ENCODE peak calls at places on chromosomes 7 and 10, in eight cellular contexts. J is adrenal gland; Q is stimulated activated CD8-positive, alpha-beta memory T cell treated with anti-CD3 and anti-CD28 coated beads, Interleukin-4, amount 100 ng/mL, for 1 hour; Y is activated T-helper 2 cell treated with anti-CD3 and anti-CD28 coated beads, Interferon-gamma antibody, Interleukin-2, Interleukin-4, amounts not matched to agents 10 μg/mL and 5 μg/mL and 100 μg/mL, durations not matched to agents 14 hours and 24 hours and 36 hours; U is M059J; C is Caki2; G is PC-3; V is activated CD4-positive, alpha-beta T cell treated with anti-CD3 and anti-CD28 coated beads for 48 hours. A is an unnamed sample.

GRCh38 chr7:54596747-54597146 is 54.6 kb downstream of the VSTM2A start:
- DNase-seq in G (no peak), J (no peak), Q (no peak), Y (no peak), C (no peak), V (no peak), U (no peak), A (no peak)

GRCh38 chr7:77734590-77735421 is 38.5 kb downstream of the RSBN1L start:
- DNase-seq in Y (no peak), U (no peak), Q (no peak), C (no peak), J (no peak), G (no peak), V (no peak), A (no peak)

GRCh38 chr10:94038024-94038423 is 44.3 kb downstream of the PLCE1 start:
- DNase-seq in C (peak; percentile 50), U (peak; percentile 89), Q (no peak), Y (no peak), J (no peak), G (peak; percentile 75), V (no peak), A (no peak)

GRCh38 chr7:74312418-74313021 is 23.3 kb downstream of the CLIP2 start:
- DNase-seq in Q (no peak), C (no peak), J (no peak), U (peak; percentile 93), Y (no peak), G (peak; percentile 95), V (peak; percentile 11), A (no peak)

GRCh38 chr7:142754681-142755575 is 5.7 kb downstream of the PRSS1 start:
- DNase-seq in V (no peak), U (peak; percentile 50), Y (no peak), C (no peak), J (no peak), Q (no peak), G (peak; percentile 44), A (no peak)

GRCh38 chr7:141663081-141663510 is 38.9 kb downstream of the DENND11 start:
- DNase-seq in J (no peak), U (no peak), C (peak; percentile 78), G (peak; percentile 78), Y (no peak), Q (no peak), V (no peak), A (no peak)

GRCh38 chr10:43250925-43251663 is 15.8 kb downstream of the RASGEF1A start:
- DNase-seq in G (no peak), J (peak; percentile 17), Q (no peak), Y (peak; percentile 7), U (no peak), V (no peak), C (no peak), A (peak; percentile 1)

GRCh38 chr10:122557516-122557915 is 3.0 kb upstream of the DMBT1 start:
- DNase-seq in G (no peak), J (no peak), Q (no peak), C (no peak), Y (no peak), V (no peak), U (peak; percentile 11), A (no peak)

GRCh38 chr7:1497293-1497927 is 6.8 kb downstream of the INTS1 start:
- DNase-seq in Q (no peak), U (no peak), J (no peak), G (no peak), C (no peak), Y (no peak), V (no peak), A (no peak)

GRCh38 chr10:3776796-3777571 is 8.0 kb downstream of the KLF6 start:
- DNase-seq in Q (peak; percentile 22), J (peak; percentile 51), C (peak; percentile 82), U (peak; percentile 83), Y (peak; percentile 40), G (peak; percentile 83), V (peak; percentile 65), A (no peak)

GRCh38 chr7:144723311-144723710 is 112.5 kb downstream of the TPK1 start:
- DNase-seq in G (no peak), Q (no peak), J (no peak), U (no peak), V (no peak), Y (no peak), C (no peak), A (no peak)

GRCh38 chr10:133355991-133356390 is 1.8 kb downstream of the FUOM start:
- DNase-seq in G (no peak), Q (no peak), Y (no peak), U (no peak), J (no peak), V (no peak), C (no peak), A (no peak)

A was measured in activated T-helper 1 cell treated with anti-CD3 and anti-CD28 coated beads, Interleukin-2, amount 50 U/mL, for 16 hours.